ENCODE peak calls at places on chromosomes 11 and 22, in six cellular contexts. O is BJ, X is brain microvascular endothelial cell, S is K562, D is choroid plexus epithelial cell, L is astrocyte of the spinal cord. W is an unnamed sample.

GRCh38 chr11:128942807-128943430 is at the start of gene TP53AIP1:
- DNase-seq in L (no peak), S (no peak), X (no peak), D (no peak), O (no peak), W (no peak)

GRCh38 chr11:103883856-103884255 is 152.6 kb upstream of the DDI1 start:
- DNase-seq in D (no peak), X (no peak), L (no peak), O (no peak), S (no peak), W (no peak)

GRCh38 chr11:122100222-122101080 is 15.6 kb downstream of the BLID start:
- DNase-seq in O (no peak), D (peak; percentile 86), X (no peak), L (peak; percentile 80), S (no peak), W (no peak)

GRCh38 chr11:127925430-127925829 is 661.9 kb downstream of the ETS1 start:
- DNase-seq in L (peak; percentile 23), X (peak; percentile 62), O (no peak), S (no peak), D (peak; percentile 15), W (peak; percentile 69)

GRCh38 chr11:65311197-65311631 is 3.5 kb upstream of the CDC42EP2 start:
- DNase-seq in S (no peak), O (no peak), X (no peak), L (peak; percentile 23), D (no peak), W (no peak)

GRCh38 chr11:113376156-113376555 is 11.4 kb upstream of the ANKK1 start:
- DNase-seq in S (no peak), X (no peak), D (peak; percentile 71), O (no peak), L (no peak), W (peak; percentile 36)

GRCh38 chr22:45583504-45583903 is 80.8 kb downstream of the FBLN1 start:
- DNase-seq in L (no peak), S (no peak), X (no peak), D (no peak), O (no peak), W (no peak)

GRCh38 chr11:111351374-111352081 is 27.5 kb downstream of the POU2AF1 start:
- DNase-seq in D (no peak), L (no peak), O (no peak), X (no peak), S (no peak), W (no peak)

GRCh38 chr11:114075891-114076441 is 16.5 kb downstream of the ZBTB16 start:
- DNase-seq in O (peak; percentile 7), S (peak; percentile 61), D (peak; percentile 90), X (peak; percentile 44), L (peak; percentile 74), W (no peak)

GRCh38 chr11:66126808-66127555 is 56.9 kb downstream of the PACS1 start:
- DNase-seq in L (peak; percentile 71), S (no peak), O (peak; percentile 20), D (peak; percentile 86), X (peak; percentile 73), W (no peak)

GRCh38 chr22:35377735-35378134 is 3.2 kb upstream of the HMOX1 start:
- DNase-seq in S (no peak), L (no peak), D (no peak), X (no peak), O (no peak), W (no peak)

GRCh38 chr11:67440229-67441081 is 2.8 kb downstream of the CORO1B start:
- DNase-seq in L (no peak), S (no peak), D (no peak), X (no peak), O (no peak), W (no peak)

GRCh38 chr11:94768602-94769511 is 701 bp downstream of the AMOTL1 start:
- DNase-seq in O (no peak), L (peak; percentile 46), D (peak; percentile 47), X (no peak), S (peak; percentile 57), W (no peak)

GRCh38 chr11:65915821-65916251 is 3.0 kb downstream of the C11orf68 start:
- DNase-seq in S (peak; percentile 55), D (peak; percentile 97), O (peak; percentile 89), X (peak; percentile 96), L (peak; percentile 95), W (peak; percentile 94)

GRCh38 chr11:36308577-36308976 is 12.5 kb downstream of the PRR5L start:
- DNase-seq in X (no peak), S (no peak), L (no peak), D (no peak), O (no peak), W (no peak)

GRCh38 chr11:73648629-73649046 is 2.3 kb downstream of the PLEKHB1 start:
- DNase-seq in L (no peak), D (no peak), S (no peak), X (no peak), O (no peak), W (no peak)

GRCh38 chr11:125956371-125956770 is 10.5 kb downstream of the VSIG10L2 start:
- DNase-seq in X (no peak), S (no peak), D (peak; percentile 9), L (no peak), O (no peak), W (no peak)

GRCh38 chr11:125954123-125954944 is 8.5 kb downstream of the VSIG10L2 start:
- DNase-seq in L (no peak), X (no peak), O (no peak), D (no peak), S (no peak), W (no peak)

GRCh38 chr11:125957623-125958330 is 11.9 kb downstream of the VSIG10L2 start:
- DNase-seq in S (no peak), D (no peak), O (no peak), L (no peak), X (no peak), W (no peak)

GRCh38 chr11:125954945-125955640 is 9.2 kb downstream of the VSIG10L2 start:
- DNase-seq in D (no peak), L (no peak), S (no peak), X (no peak), O (no peak), W (no peak)

DNA sequence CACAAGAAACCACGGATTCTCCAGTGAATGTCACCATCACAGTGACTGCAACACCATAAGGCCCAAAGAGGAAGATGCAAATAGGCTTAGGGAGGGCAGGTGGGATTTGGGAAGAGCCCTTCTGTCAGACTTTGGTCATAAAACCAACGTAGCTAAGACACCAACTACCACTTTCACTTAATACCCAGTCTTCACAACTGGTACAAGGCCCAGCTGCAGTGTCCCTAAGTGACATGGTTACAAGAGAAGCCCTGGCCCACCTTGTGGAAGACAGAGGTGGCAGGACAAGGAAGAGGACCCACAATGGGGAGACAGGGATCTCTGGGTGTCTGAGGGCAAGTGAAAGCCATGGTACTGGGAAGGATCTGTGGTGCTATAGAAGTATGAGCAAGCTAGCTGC is 10.0 kb downstream of the VSIG10L2 start:
- DNase-seq in D (no peak), L (no peak), S (no peak), O (no peak), X (no peak), W (no peak)
- TF ChIP-seq CTCF in D (no peak), L (no peak), S (no peak), O (no peak), X (no peak), W (no peak)

GRCh38 chr11:62337682-62338181 is 484 bp downstream of the ASRGL1 start:
- DNase-seq in O (no peak), L (no peak), D (no peak), S (peak; percentile 41), X (no peak), W (no peak)
- TF ChIP-seq CTCF in O (no peak), L (no peak), D (no peak), S (no peak), X (peak; percentile 2), W (no peak)

DNA sequence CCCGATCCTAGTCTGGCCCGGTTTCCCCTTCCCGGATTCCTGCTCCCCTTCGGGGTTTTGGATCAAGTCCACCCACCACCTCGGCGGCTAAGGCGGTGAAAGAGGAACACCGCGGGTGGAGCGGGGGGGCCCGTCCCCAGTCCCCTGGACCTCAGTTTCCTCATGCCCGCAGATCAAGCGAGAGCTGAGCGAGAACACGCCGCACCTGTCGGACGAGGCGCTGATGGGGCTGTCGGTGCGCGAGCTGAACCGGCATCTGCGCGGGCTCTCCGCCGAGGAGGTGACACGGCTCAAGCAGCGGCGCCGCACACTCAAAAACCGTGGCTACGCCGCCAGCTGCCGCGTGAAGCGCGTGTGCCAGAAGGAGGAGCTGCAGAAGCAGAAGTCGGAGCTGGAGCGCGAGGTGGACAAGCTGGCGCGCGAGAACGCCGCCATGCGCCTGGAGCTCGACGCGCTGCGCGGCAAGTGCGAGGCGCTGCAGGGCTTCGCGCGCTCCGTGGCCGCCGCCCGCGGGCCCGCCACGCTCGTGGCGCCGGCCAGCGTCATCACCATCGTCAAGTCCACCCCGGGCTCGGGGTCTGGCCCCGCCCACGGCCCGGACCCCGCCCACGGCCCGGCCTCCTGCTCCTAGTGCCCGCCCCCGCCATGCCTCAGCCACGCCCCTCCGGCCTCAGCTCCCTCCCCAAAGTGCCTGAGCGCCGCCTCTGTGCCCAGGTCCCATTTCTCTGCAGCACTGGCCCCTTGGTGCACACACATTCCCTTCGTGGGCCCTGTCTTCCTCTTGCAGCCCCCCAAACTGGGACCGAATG is 12.7 kb downstream of the MAFF start:
- DNase-seq in X (no peak), D (peak; percentile 75), O (no peak), S (peak; percentile 86), L (peak; percentile 71), W (no peak)
- TF ChIP-seq CTCF in X (peak; percentile 31), D (peak; percentile 35), O (no peak), S (peak; percentile 62), L (peak; percentile 25), W (peak; percentile 24)

GRCh38 chr22:17418890-17419324 is 49.6 kb downstream of the CECR2 start:
- DNase-seq in L (no peak), O (no peak), D (no peak), S (no peak), X (no peak), W (no peak)

GRCh38 chr22:17419348-17419747 is 50.1 kb downstream of the CECR2 start:
- DNase-seq in O (no peak), S (no peak), X (no peak), D (no peak), L (no peak), W (no peak)

GRCh38 chr22:17429516-17429915 is 60.3 kb downstream of the CECR2 start:
- DNase-seq in L (no peak), D (no peak), X (no peak), S (no peak), O (no peak), W (no peak)

GRCh38 chr22:17422736-17423343 is 53.6 kb downstream of the CECR2 start:
- DNase-seq in X (no peak), O (no peak), D (no peak), S (no peak), L (no peak), W (no peak)

DNA sequence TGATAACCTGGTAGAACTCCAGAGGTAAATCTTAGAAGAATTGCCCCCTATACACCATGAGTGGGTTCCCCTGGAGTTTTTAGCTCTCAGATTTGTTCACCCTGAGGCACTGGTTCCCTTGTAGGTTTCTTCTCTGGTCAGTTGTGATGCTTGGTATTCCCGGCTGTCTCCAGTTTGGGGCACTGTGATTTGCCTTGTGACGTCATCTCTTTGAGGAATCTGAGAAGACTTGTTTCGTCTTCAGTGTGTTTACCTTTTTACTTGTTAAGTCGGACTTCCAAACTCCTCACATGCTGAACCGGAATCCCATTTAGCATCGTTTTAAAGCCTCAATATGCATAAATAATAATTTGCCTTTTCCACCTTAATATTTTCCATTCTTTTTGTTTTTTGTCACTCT is 54.4 kb downstream of the CECR2 start:
- DNase-seq in X (no peak), L (no peak), O (no peak), D (no peak), S (no peak), W (no peak)
- TF ChIP-seq CTCF in X (no peak), L (no peak), O (no peak), D (no peak), S (no peak), W (no peak)

GRCh38 chr11:102309621-102310541 is 7.4 kb upstream of the BIRC3 start:
- DNase-seq in X (no peak), O (no peak), L (no peak), S (peak; percentile 37), D (no peak), W (no peak)
- TF ChIP-seq CTCF in X (peak; percentile 22), O (no peak), L (no peak), S (peak; percentile 33), D (no peak), W (peak; percentile 17)

W was measured in retinal pigment epithelial cell.